ENCODE peak calls at places on chromosomes 11 and 22, in seven cellular contexts. One of them, this sample, is unnamed.
A peak's percentile ranks its signal among the peaks of the same experiment; 100 is the strongest.

GRCh38 chr11:36300651-36301050 is 4.6 kb downstream of the PRR5L start:
- DNase-seq in mucosa of descending colon: peak; percentile 90
- DNase-seq in M059J: peak; percentile 27
- DNase-seq in glutamatergic neuron: no peak
- DNase-seq in pons: peak; percentile 80
- DNase-seq in SJSA1: peak; percentile 13
- DNase-seq in activated CD4-positive, CD25-positive, alpha-beta regulatory T cell: no peak
- DNase-seq in this sample: no peak

GRCh38 chr22:27580311-27580897 is 221.2 kb downstream of the MN1 start:
- DNase-seq in mucosa of descending colon: no peak
- DNase-seq in M059J: peak; percentile 47
- DNase-seq in glutamatergic neuron: no peak
- DNase-seq in pons: no peak
- DNase-seq in SJSA1: no peak
- DNase-seq in activated CD4-positive, CD25-positive, alpha-beta regulatory T cell: no peak
- DNase-seq in this sample: no peak

GRCh38 chr11:76237914-76238313 is 31.6 kb upstream of the WNT11 start:
- DNase-seq in mucosa of descending colon: peak; percentile 37
- DNase-seq in M059J: peak; percentile 52
- DNase-seq in glutamatergic neuron: no peak
- DNase-seq in pons: no peak
- DNase-seq in SJSA1: no peak
- DNase-seq in activated CD4-positive, CD25-positive, alpha-beta regulatory T cell: no peak
- DNase-seq in this sample: no peak

GRCh38 chr22:36343720-36344105 is 44.1 kb downstream of the MYH9 start:
- DNase-seq in mucosa of descending colon: no peak
- DNase-seq in M059J: no peak
- DNase-seq in glutamatergic neuron: no peak
- DNase-seq in pons: peak; percentile 89
- DNase-seq in SJSA1: no peak
- DNase-seq in activated CD4-positive, CD25-positive, alpha-beta regulatory T cell: no peak
- DNase-seq in this sample: no peak

GRCh38 chr11:78419327-78419726 is 1.7 kb upstream of the GAB2 start:
- DNase-seq in mucosa of descending colon: peak; percentile 39
- DNase-seq in M059J: peak; percentile 85
- DNase-seq in glutamatergic neuron: no peak
- DNase-seq in pons: no peak
- DNase-seq in SJSA1: no peak
- DNase-seq in activated CD4-positive, CD25-positive, alpha-beta regulatory T cell: no peak
- DNase-seq in this sample: peak; percentile 94

GRCh38 chr11:120400564-120401364 is 64.6 kb downstream of the ARHGEF12 start:
- DNase-seq in mucosa of descending colon: peak; percentile 47
- DNase-seq in M059J: peak; percentile 98
- DNase-seq in glutamatergic neuron: no peak
- DNase-seq in pons: no peak
- DNase-seq in SJSA1: peak; percentile 47
- DNase-seq in activated CD4-positive, CD25-positive, alpha-beta regulatory T cell: no peak
- DNase-seq in this sample: no peak

GRCh38 chr11:61083601-61084147 is 18.6 kb upstream of the CD5 start:
- DNase-seq in mucosa of descending colon: no peak
- DNase-seq in M059J: no peak
- DNase-seq in glutamatergic neuron: no peak
- DNase-seq in pons: no peak
- DNase-seq in SJSA1: no peak
- DNase-seq in activated CD4-positive, CD25-positive, alpha-beta regulatory T cell: no peak
- DNase-seq in this sample: no peak

GRCh38 chr11:69166186-69167115 is 10.7 kb downstream of the SMIM38 start:
- DNase-seq in mucosa of descending colon: no peak
- DNase-seq in M059J: peak; percentile 87
- DNase-seq in glutamatergic neuron: no peak
- DNase-seq in pons: peak; percentile 33
- DNase-seq in SJSA1: peak; percentile 96
- DNase-seq in activated CD4-positive, CD25-positive, alpha-beta regulatory T cell: no peak
- DNase-seq in this sample: peak; percentile 16

GRCh38 chr11:8263769-8264410 is at the start of gene LMO1:
- DNase-seq in mucosa of descending colon: peak; percentile 90
- DNase-seq in M059J: peak; percentile 72
- DNase-seq in glutamatergic neuron: peak; percentile 96
- DNase-seq in pons: peak; percentile 70
- DNase-seq in SJSA1: peak; percentile 61
- DNase-seq in activated CD4-positive, CD25-positive, alpha-beta regulatory T cell: peak; percentile 38
- DNase-seq in this sample: no peak

GRCh38 chr22:26725012-26725676 is 67.8 kb downstream of the MIAT start:
- DNase-seq in mucosa of descending colon: no peak
- DNase-seq in M059J: no peak
- DNase-seq in glutamatergic neuron: no peak
- DNase-seq in pons: no peak
- DNase-seq in SJSA1: no peak
- DNase-seq in activated CD4-positive, CD25-positive, alpha-beta regulatory T cell: no peak
- DNase-seq in this sample: no peak

GRCh38 chr22:45863981-45864751 is 112.8 kb downstream of the WNT7B start:
- DNase-seq in mucosa of descending colon: peak; percentile 82
- DNase-seq in M059J: peak; percentile 80
- DNase-seq in glutamatergic neuron: peak; percentile 91
- DNase-seq in pons: peak; percentile 59
- DNase-seq in SJSA1: peak; percentile 78
- DNase-seq in activated CD4-positive, CD25-positive, alpha-beta regulatory T cell: peak; percentile 63
- DNase-seq in this sample: peak; percentile 83

GRCh38 chr11:43557553-43558031 is 122.9 kb upstream of the HSD17B12 start:
- DNase-seq in mucosa of descending colon: no peak
- DNase-seq in M059J: no peak
- DNase-seq in glutamatergic neuron: no peak
- DNase-seq in pons: no peak
- DNase-seq in SJSA1: no peak
- DNase-seq in activated CD4-positive, CD25-positive, alpha-beta regulatory T cell: no peak
- DNase-seq in this sample: no peak

GRCh38 chr11:130122141-130122575 is 37.4 kb upstream of the ST14 start:
- DNase-seq in mucosa of descending colon: no peak
- DNase-seq in M059J: no peak
- DNase-seq in glutamatergic neuron: no peak
- DNase-seq in pons: no peak
- DNase-seq in SJSA1: no peak
- DNase-seq in activated CD4-positive, CD25-positive, alpha-beta regulatory T cell: no peak
- DNase-seq in this sample: no peak